ENCODE peak calls at places on chromosomes 7 and 10, in four cellular contexts. H, G, M and W are unnamed samples.
A peak's percentile ranks its signal among the peaks of the same experiment; 100 is the strongest.

GRCh38 chr10:44774676-44775401 is 136.3 kb upstream of the TMEM72 start:
- DNase-seq in H (no peak), G (no peak), M (peak; percentile 56), W (no peak)

GRCh38 chr10:89783406-89783805 is 82.0 kb downstream of the KIF20B start:
- DNase-seq in H (no peak), G (no peak), M (no peak), W (no peak)

GRCh38 chr7:150365673-150366398 is 2.8 kb upstream of the REPIN1 start:
- DNase-seq in H (no peak), G (no peak), M (no peak), W (no peak)

GRCh38 chr10:71280216-71280615 is 38.8 kb upstream of the SLC29A3 start:
- DNase-seq in H (no peak), G (no peak), M (no peak), W (no peak)

GRCh38 chr7:134685250-134685649 is 38.6 kb downstream of the BPGM start:
- DNase-seq in H (no peak), G (no peak), M (no peak), W (no peak)

GRCh38 chr10:4111593-4111992 is 326.6 kb upstream of the KLF6 start:
- DNase-seq in H (no peak), G (no peak), M (no peak), W (no peak)

GRCh38 chr7:143376396-143376795 is 4.7 kb upstream of the ZYX start:
- DNase-seq in H (no peak), G (no peak), M (no peak), W (no peak)

GRCh38 chr10:58767652-58768051 is 255.0 kb downstream of the BICC1 start:
- DNase-seq in H (no peak), G (no peak), M (no peak), W (no peak)

GRCh38 chr10:68879628-68880027 is 21.5 kb upstream of the DDX50 start:
- DNase-seq in H (no peak), G (no peak), M (no peak), W (no peak)

GRCh38 chr7:131769241-131769640 is 212.8 kb upstream of the PODXL start:
- DNase-seq in H (no peak), G (no peak), M (no peak), W (no peak)

GRCh38 chr10:1308415-1308814 is 252.2 kb downstream of the WDR37 start:
- DNase-seq in H (no peak), G (no peak), M (no peak), W (no peak)

GRCh38 chr10:97762056-97762455 is 9.7 kb downstream of the SFRP5 start:
- DNase-seq in H (no peak), G (no peak), M (no peak), W (no peak)

GRCh38 chr10:21336476-21337170 is 188.9 kb downstream of the SKIDA1 start:
- DNase-seq in H (no peak), G (no peak), M (peak; percentile 93), W (peak; percentile 53)

GRCh38 chr7:100722480-100723212 is 2.4 kb downstream of the EPO start:
- DNase-seq in H (no peak), G (no peak), M (no peak), W (no peak)

GRCh38 chr10:8731415-8732110 is 677.1 kb downstream of the GATA3 start:
- DNase-seq in H (no peak), G (no peak), M (no peak), W (no peak)

GRCh38 chr10:50360077-50360476 is 108.8 kb upstream of the ASAH2 start:
- DNase-seq in H (no peak), G (no peak), M (no peak), W (no peak)

GRCh38 chr10:86205761-86206145 is 160.8 kb downstream of the GRID1 start:
- DNase-seq in H (no peak), G (no peak), M (no peak), W (no peak)

GRCh38 chr7:55055479-55055878 is 36.7 kb downstream of the EGFR start:
- DNase-seq in H (no peak), G (no peak), M (no peak), W (no peak)

GRCh38 chr7:44893710-44894135 is 8.4 kb upstream of the PURB start:
- DNase-seq in H (no peak), G (no peak), M (no peak), W (no peak)

GRCh38 chr10:33334839-33335549 is 527 bp upstream of the NRP1 start:
- DNase-seq in H (no peak), G (peak; percentile 71), M (peak; percentile 64), W (peak; percentile 82)

GRCh38 chr10:126049741-126050140 is 153.4 kb downstream of the FANK1 start:
- DNase-seq in H (no peak), G (no peak), M (peak; percentile 41), W (no peak)

GRCh38 chr10:117075064-117075463 is 63.0 kb downstream of the VAX1 start:
- DNase-seq in H (no peak), G (no peak), M (no peak), W (no peak)

GRCh38 chr7:27997188-27997707 is 183.3 kb downstream of the JAZF1 start:
- DNase-seq in H (no peak), G (no peak), M (no peak), W (no peak)

GRCh38 chr7:143381427-143382125 is 431 bp downstream of the ZYX start:
- DNase-seq in H (no peak), G (peak; percentile 70), M (peak; percentile 77), W (peak; percentile 94)

GRCh38 chr10:46297406-46298204 is 10.8 kb downstream of the ANTXRL start:
- DNase-seq in H (peak; percentile 45), G (no peak), M (no peak), W (no peak)

GRCh38 chr10:62083868-62084267 is 182.4 kb downstream of the ARID5B start:
- DNase-seq in H (no peak), G (peak; percentile 38), M (peak; percentile 33), W (peak; percentile 69)

GRCh38 chr7:109226699-109227098 is 657.0 kb downstream of the DNAJB9 start:
- DNase-seq in H (no peak), G (no peak), M (no peak), W (no peak)

GRCh38 chr7:104973909-104974415 is 40.0 kb upstream of the KMT2E start:
- DNase-seq in H (no peak), G (peak; percentile 67), M (no peak), W (no peak)

GRCh38 chr10:35216303-35216905 is 89.8 kb downstream of the CREM start:
- DNase-seq in H (no peak), G (peak; percentile 28), M (peak; percentile 77), W (peak; percentile 49)

GRCh38 chr10:114749014-114749413 is 72.6 kb upstream of the FHIP2A start:
- DNase-seq in H (no peak), G (no peak), M (no peak), W (peak; percentile 46)

GRCh38 chr10:24820616-24821015 is 96.9 kb upstream of the ARHGAP21 start:
- DNase-seq in H (peak; percentile 29), G (no peak), M (peak; percentile 90), W (no peak)

GRCh38 chr7:105988277-105988676 is 25.2 kb downstream of the CDHR3 start:
- DNase-seq in H (no peak), G (no peak), M (no peak), W (no peak)

GRCh38 chr10:459743-460142 is 229.7 kb downstream of the DIP2C start:
- DNase-seq in H (no peak), G (no peak), M (no peak), W (no peak)

GRCh38 chr10:35040761-35041501 is 49.2 kb downstream of the CUL2 start:
- DNase-seq in H (no peak), G (no peak), M (no peak), W (no peak)

GRCh38 chr7:157411580-157411979 is 74.8 kb downstream of the DNAJB6 start:
- DNase-seq in H (no peak), G (no peak), M (no peak), W (no peak)

GRCh38 chr10:12181065-12181775 is 14.5 kb downstream of the NUDT5 start:
- DNase-seq in H (peak; percentile 81), G (no peak), M (peak; percentile 9), W (no peak)

GRCh38 chr10:12179616-12180015 is 16.1 kb downstream of the NUDT5 start:
- DNase-seq in H (no peak), G (no peak), M (no peak), W (no peak)

GRCh38 chr10:12180221-12180974 is 15.3 kb downstream of the NUDT5 start:
- DNase-seq in H (no peak), G (no peak), M (no peak), W (no peak)

GRCh38 chr10:12177642-12178041 is 18.0 kb downstream of the NUDT5 start:
- DNase-seq in H (no peak), G (no peak), M (no peak), W (no peak)
- H3K4me3 ChIP-seq in H (no peak overlapping the region), G (no peak overlapping the region), M (no peak overlapping the region), W (no peak overlapping the region)

DNA sequence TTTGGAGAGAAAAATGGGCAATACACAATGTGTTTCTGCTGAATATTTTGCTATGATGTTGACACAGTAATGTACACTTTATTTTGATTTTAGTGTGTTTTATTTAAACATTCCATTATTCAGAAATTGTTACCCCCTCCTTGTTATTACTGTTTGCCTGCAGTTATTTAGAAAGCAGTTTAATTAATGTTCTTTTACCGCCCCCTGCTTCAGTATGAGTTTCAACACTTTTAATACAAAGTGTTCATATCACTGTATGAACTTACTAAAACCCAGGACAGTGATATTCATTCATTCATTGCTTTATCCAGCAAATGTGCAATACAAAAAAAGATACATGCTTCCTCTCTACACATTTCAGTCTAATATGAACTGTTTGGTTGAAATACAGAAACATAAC is 159.3 kb downstream of the AUTS2 start:
- DNase-seq in H (no peak), G (no peak), M (no peak), W (no peak)
- TF ChIP-seq CTCF in H (no peak), G (no peak), M (no peak), W (no peak)

GRCh38 chr10:119504651-119505050 is 37.9 kb downstream of the RGS10 start:
- DNase-seq in H (no peak), G (no peak), M (no peak), W (no peak)

GRCh38 chr10:119503821-119504220 is 38.7 kb downstream of the RGS10 start:
- DNase-seq in H (no peak), G (no peak), M (no peak), W (no peak)

GRCh38 chr10:119505131-119505551 is 37.4 kb downstream of the RGS10 start:
- DNase-seq in H (no peak), G (no peak), M (no peak), W (no peak)

GRCh38 chr10:119507115-119507514 is 35.4 kb downstream of the RGS10 start:
- DNase-seq in H (no peak), G (no peak), M (no peak), W (no peak)

DNA sequence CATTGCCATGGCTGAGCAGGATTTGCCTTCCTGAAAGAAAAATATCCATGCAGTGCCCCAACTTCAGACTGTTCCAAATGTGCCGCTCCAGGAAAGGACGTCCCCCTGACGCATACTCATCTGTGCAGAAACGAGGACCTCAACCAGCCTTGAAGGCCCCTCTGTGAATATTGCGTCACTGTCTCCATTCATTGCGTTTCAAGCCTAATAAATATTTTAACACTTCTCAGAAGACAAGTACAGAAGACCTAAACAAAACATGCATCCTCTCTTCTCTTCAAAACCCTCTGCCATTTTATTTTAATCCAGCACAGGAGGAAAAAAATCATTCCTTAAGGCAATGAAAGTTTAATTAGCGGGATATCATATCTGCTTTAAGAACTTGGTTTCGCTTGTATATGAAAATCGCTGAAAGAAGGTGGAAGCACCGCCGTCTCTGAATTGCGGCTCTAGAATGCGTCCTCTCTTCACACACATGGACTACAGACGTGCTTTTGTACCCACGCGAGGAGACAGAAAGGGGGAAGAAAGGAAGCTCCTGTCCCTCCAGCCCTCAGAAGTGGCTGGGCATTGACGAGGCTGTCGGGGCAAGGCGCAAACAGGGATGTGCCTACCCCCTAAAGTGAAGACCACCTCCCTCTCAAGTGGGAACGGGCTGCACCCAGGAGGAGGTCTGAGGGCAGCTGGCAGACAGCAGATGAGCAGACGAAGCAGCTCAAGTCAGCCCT is 36.8 kb downstream of the RGS10 start:
- DNase-seq in H (no peak), G (no peak), M (no peak), W (no peak)
- H3K4me3 ChIP-seq in H (peak overlapping the region; percentile 10), G (no peak overlapping the region), M (no peak overlapping the region), W (no peak overlapping the region)

GRCh38 chr10:94803307-94803706 is 40.8 kb downstream of the CYP2C19 start:
- DNase-seq in H (no peak), G (no peak), M (no peak), W (no peak)
- TF ChIP-seq CTCF in H (no peak), G (no peak), M (no peak), W (no peak)